ENCODE peak calls at places on chromosomes 12 and 14, in four cellular contexts. H is Panc1, G is RWPE2, S is suprapubic skin. L is an unnamed sample. For H3K9me3, the result is how much of the 10 kb centered on the place peaks cover.

GRCh38 chr14:55807059-55807499 is 227.1 kb downstream of the KTN1 start:
- DNase-seq in H (no peak), G (peak), S (peak), L (peak)

GRCh38 chr12:47082963-47083621 is 3.3 kb upstream of the AMIGO2 start:
- DNase-seq in H (peak), G (no peak), S (no peak), L (no peak)

GRCh38 chr12:108214486-108214885 is 85.4 kb downstream of the WSCD2 start:
- DNase-seq in H (no peak), G (no peak), S (no peak), L (no peak)

GRCh38 chr14:104751539-104752337 is 1.2 kb upstream of the SIVA1 start:
- DNase-seq in H (no peak), G (no peak), S (no peak), L (no peak)

GRCh38 chr12:76413121-76413520 is 64.9 kb upstream of the BBS10 start:
- DNase-seq in H (no peak), G (no peak), S (no peak), L (no peak)

GRCh38 chr12:92356405-92356804 is 210.8 kb upstream of the BTG1 start:
- DNase-seq in H (no peak), G (no peak), S (no peak), L (no peak)

GRCh38 chr12:54958048-54958658 is 26.4 kb downstream of the TESPA1 start:
- DNase-seq in H (peak), G (no peak), S (no peak), L (peak)

GRCh38 chr12:130335517-130336392 is 1.9 kb upstream of the PIWIL1 start:
- DNase-seq in H (peak), G (no peak), S (no peak), L (no peak)

GRCh38 chr14:95439881-95440280 is 76.6 kb downstream of the SYNE3 start:
- DNase-seq in H (no peak), G (no peak), S (no peak), L (no peak)

GRCh38 chr14:59811850-59812249 is 58.7 kb downstream of the RTN1 start:
- DNase-seq in H (no peak), G (no peak), S (no peak), L (no peak)

GRCh38 chr12:25723921-25724491 is 170.9 kb upstream of the LMNTD1 start:
- DNase-seq in H (no peak), G (no peak), S (no peak), L (no peak)

GRCh38 chr12:51023625-51024395 is 2.4 kb downstream of the SLC11A2 start:
- DNase-seq in H (no peak), G (no peak), S (no peak), L (no peak)
- H3K4me3 ChIP-seq in H (peak), G (peak), S (peak), L (peak)

GRCh38 chr14:38207830-38208815 is at the start of gene SSTR1:
- DNase-seq in H (no peak), G (peak), S (no peak), L (no peak)
- H3K9me3 ChIP-seq in H (under half), G (under half), S (under half), L (under half)

DNA sequence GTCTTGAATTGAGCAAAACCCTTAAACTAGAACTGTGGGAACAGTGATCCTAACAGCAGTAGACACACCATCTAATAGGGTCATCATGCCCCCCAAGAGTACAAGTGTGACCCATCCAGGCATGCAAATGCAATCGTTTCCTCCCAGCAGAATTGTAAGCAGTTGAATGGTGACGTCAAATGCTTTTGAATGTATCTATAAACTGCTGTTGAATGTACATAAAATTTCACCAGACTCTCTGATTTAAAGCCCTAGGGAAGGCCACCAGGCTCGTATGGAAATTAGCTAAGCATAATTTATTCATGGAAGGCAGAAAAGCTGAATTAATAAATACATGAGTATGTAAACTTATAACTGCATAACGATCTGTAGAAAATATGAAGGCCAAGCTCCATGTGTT is 482.9 kb downstream of the EGLN3 start:
- DNase-seq in H (no peak), G (no peak), S (no peak), L (no peak)
- H3K4me3 ChIP-seq in H (no peak), G (no peak), S (no peak), L (no peak)

GRCh38 chr12:34591966-34592365 is 569.7 kb downstream of the ALG10 start:
- DNase-seq in H (no peak), G (no peak), S (no peak), L (no peak)
- H3K9me3 ChIP-seq in H (under half), G (under half), S (half or more), L (under half)

DNA sequence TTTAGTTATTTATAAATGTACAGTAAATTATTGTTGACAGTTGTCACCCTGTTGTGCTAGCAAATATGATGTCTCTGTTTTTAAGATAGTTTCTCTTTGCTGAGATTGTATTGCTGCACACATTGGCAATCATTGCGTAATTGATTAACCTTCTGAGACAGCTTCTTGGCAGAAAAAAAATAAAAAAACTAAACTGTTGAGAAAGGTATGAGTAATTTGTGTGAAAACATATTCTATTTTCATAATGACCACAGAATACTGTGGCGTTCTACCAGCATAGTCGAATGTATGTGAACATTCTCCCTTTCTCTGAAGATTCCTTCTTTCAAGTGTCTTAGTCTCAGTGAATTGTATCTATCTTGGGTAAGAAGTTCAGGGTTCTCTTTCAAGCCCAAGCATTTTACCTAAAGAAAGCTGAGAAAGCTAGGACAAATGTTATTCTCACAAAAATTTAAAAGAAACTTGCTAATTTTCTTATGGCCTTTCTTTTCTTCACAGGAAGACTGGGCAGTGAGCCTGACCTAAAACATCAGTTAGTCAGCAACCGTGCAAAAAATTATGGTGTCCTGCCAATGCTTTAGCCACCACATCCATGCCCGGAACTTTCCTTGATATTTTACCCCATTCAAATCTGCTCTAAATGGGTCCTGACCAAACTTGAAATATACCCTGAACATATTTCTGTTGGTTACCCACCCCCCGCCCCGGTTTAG is 69.0 kb upstream of the REP15 start:
- DNase-seq in H (no peak), G (no peak), S (no peak), L (no peak)
- H3K4me3 ChIP-seq in H (no peak), G (no peak), S (no peak), L (no peak)

DNA sequence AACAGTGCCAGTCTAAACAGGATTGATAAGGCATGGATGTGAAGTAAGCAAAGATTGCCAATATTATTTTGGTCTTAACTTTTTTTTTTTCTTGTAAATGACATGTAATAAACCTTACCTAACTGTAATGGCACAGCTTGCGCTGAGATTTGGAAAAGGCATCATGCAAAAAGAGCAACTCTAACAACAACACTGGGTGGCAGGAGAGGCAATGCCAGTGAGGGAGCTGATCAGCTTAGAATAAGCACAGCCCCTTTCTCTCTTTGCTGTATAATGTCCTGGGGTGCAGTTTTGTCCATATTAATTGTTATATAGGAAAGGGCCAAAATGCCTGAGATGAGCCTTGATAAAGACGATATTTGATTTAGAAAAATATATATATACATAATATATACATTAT is 1589.7 kb upstream of the FLRT2 start:
- DNase-seq in H (no peak), G (no peak), S (no peak), L (no peak)
- H3K9me3 ChIP-seq in H (under half), G (under half), S (under half), L (under half)

GRCh38 chr12:57091633-57092528 is 3.0 kb downstream of the NAB2 start:
- DNase-seq in H (no peak), G (no peak), S (no peak), L (no peak)

GRCh38 chr12:57090924-57091632 is 2.2 kb downstream of the NAB2 start:
- DNase-seq in H (no peak), G (no peak), S (peak), L (no peak)

GRCh38 chr12:57089259-57090245 is 638 bp downstream of the NAB2 start:
- DNase-seq in H (no peak), G (no peak), S (peak), L (peak)

GRCh38 chr12:57088442-57089258 is at the start of gene NAB2:
- DNase-seq in H (peak), G (peak), S (peak), L (peak)

DNA sequence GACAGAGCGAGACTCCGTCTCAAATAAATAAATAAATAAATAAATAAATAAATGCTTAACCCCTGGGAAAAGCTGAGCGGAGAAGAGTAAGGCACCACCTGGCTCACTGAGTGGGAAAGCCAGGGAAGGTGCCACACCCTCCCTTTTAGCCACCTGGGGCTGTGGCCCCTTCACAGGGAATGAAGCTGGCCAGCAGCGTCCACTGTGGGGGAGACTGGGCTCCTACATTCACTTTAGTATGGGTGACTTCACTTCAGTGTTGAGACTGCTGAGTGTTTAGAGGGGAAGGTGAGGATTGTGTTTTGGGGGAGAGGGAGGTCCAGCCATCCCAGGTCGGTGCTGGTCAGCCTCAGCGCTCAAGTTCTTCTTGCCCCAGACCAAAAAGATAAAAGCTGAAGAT is 1.5 kb downstream of the NAB2 start:
- DNase-seq in H (no peak), G (no peak), S (no peak), L (no peak)
- H3K4me3 ChIP-seq in H (peak), G (peak), S (peak), L (no peak)

L was measured in CD8-positive, alpha-beta memory T cell.